ENCODE peak calls at places on chromosomes 4 and X, in four cellular contexts. X is IMR-90, L is H9, C is H1. O is an unnamed sample.

GRCh38 chrX:70998402-70999027 is 67.6 kb upstream of the SLC7A3 start:
- DNase-seq in C (peak), X (peak), L (peak), O (peak)

GRCh38 chr4:8303485-8304281 is 34.1 kb downstream of the HTRA3 start:
- DNase-seq in X (peak), C (peak), L (no peak), O (peak)

GRCh38 chr4:26273308-26273980 is 47.4 kb upstream of the RBPJ start:
- DNase-seq in L (peak), C (no peak), X (no peak), O (peak)

GRCh38 chrX:71871367-71871766 is 39.3 kb upstream of the NHSL2 start:
- DNase-seq in C (no peak), X (peak), L (no peak), O (peak)

GRCh38 chrX:132413459-132413858 is 75.4 kb downstream of the MBNL3 start:
- DNase-seq in L (peak), X (no peak), C (peak), O (peak)

GRCh38 chrX:130975947-130976346 is 72.9 kb upstream of the ENOX2 start:
- DNase-seq in C (peak), X (peak), L (no peak), O (peak)

GRCh38 chr4:4673070-4673469 is 131.2 kb upstream of the STX18 start:
- DNase-seq in L (peak), X (no peak), C (peak), O (peak)

GRCh38 chr4:39205476-39205875 is 23.1 kb downstream of the WDR19 start:
- DNase-seq in L (no peak), X (no peak), C (no peak), O (no peak)

GRCh38 chrX:32408389-32408788 is 803.0 kb downstream of the DMD start:
- DNase-seq in C (no peak), L (no peak), X (no peak), O (peak)

GRCh38 chr4:128393111-128393704 is 105.6 kb upstream of the PGRMC2 start:
- DNase-seq in X (peak), L (no peak), C (no peak), O (no peak)

GRCh38 chrX:110003167-110004156 is 548 bp downstream of the TMEM164 start:
- DNase-seq in X (no peak), L (peak), C (no peak), O (peak)

GRCh38 chr4:14862881-14863280 is 139.4 kb upstream of the CPEB2 start:
- DNase-seq in L (peak), X (no peak), C (no peak), O (no peak)

GRCh38 chrX:38318196-38318595 is 9.1 kb downstream of the RPGR start:
- DNase-seq in L (no peak), X (no peak), C (no peak), O (no peak)

GRCh38 chr4:8639777-8640720 is 47.5 kb downstream of the CPZ start:
- DNase-seq in L (no peak), X (no peak), C (no peak), O (no peak)

GRCh38 chr4:175444512-175444911 is 367.6 kb downstream of the GPM6A start:
- DNase-seq in L (no peak), X (no peak), C (no peak), O (no peak)

GRCh38 chr4:94934201-94934600 is 176.4 kb downstream of the BMPR1B start:
- DNase-seq in L (no peak), C (no peak), X (peak), O (no peak)

GRCh38 chr4:24796632-24797031 is 1.3 kb downstream of the SOD3 start:
- DNase-seq in C (no peak), L (no peak), X (no peak), O (no peak)

GRCh38 chr4:40121515-40121914 is 64.9 kb downstream of the N4BP2 start:
- DNase-seq in X (peak), C (no peak), L (no peak), O (peak)

GRCh38 chr4:1194028-1194900 is 21.9 kb upstream of the SPON2 start:
- DNase-seq in X (peak), L (peak), C (peak), O (no peak)

GRCh38 chr4:109547394-109547793 is 12.7 kb upstream of the MCUB start:
- DNase-seq in L (no peak), C (no peak), X (peak), O (no peak)

GRCh38 chr4:109548655-109549054 is 11.4 kb upstream of the MCUB start:
- DNase-seq in C (no peak), X (peak), L (no peak), O (no peak)

GRCh38 chr4:109554971-109555370 is 5.1 kb upstream of the MCUB start:
- DNase-seq in X (no peak), L (no peak), C (no peak), O (no peak)

GRCh38 chr4:109553130-109553529 is 6.9 kb upstream of the MCUB start:
- DNase-seq in L (no peak), C (no peak), X (no peak), O (no peak)

GRCh38 chr4:109552240-109552639 is 7.8 kb upstream of the MCUB start:
- DNase-seq in X (no peak), L (no peak), C (no peak), O (no peak)
- H3K56ac ChIP-seq in X (no peak), L (no peak), C (no peak), O (no peak)

GRCh38 chr4:56773346-56773745 is 48.2 kb downstream of the SPINK2 start:
- DNase-seq in X (no peak), L (no peak), C (no peak), O (no peak)
- H3K56ac ChIP-seq in X (no peak), L (no peak), C (no peak), O (no peak)

GRCh38 chr4:102285831-102286230 is 59.5 kb downstream of the SLC39A8 start:
- DNase-seq in X (no peak), L (no peak), C (no peak), O (no peak)
- H3K56ac ChIP-seq in X (no peak), L (no peak), C (no peak), O (no peak)

GRCh38 chr4:104735174-104735573 is 240.5 kb upstream of the CXXC4 start:
- DNase-seq in X (no peak), C (no peak), L (no peak), O (no peak)
- H3K56ac ChIP-seq in X (no peak), C (no peak), L (no peak), O (no peak)

GRCh38 chr4:125639182-125639621 is 324.4 kb downstream of the FAT4 start:
- DNase-seq in C (peak), L (peak), X (peak), O (peak)

DNA sequence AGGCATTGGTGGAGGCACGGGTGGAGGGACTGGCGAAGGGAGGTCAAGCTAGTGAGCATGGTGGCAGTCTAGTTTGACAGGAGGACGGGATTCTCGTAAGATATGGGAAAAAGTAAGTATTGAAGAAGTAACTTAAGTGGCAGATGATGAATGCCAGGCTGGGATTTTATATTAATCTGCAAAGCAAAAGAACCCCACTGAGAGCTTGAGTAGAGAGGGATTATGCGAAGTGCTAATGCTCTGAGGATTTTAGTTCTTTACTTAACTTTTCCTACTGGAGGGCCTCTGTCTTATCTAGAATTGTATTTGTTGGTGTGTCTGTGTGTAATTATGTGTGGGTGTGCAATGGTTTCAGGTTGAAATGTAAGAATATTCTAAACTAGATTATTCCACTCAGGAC is 327.9 kb downstream of the FAT4 start:
- DNase-seq in L (no peak), C (no peak), X (no peak), O (no peak)
- H3K56ac ChIP-seq in L (no peak), C (no peak), X (no peak), O (no peak)

GRCh38 chr4:102760645-102761477 is at the start of gene MANBA:
- DNase-seq in X (peak), C (peak), L (peak), O (peak)
- H3K56ac ChIP-seq in X (peak), C (peak), L (no peak), O (peak)

GRCh38 chrX:18753603-18754002 is 46.2 kb downstream of the PPEF1 start:
- DNase-seq in L (no peak), C (no peak), X (no peak), O (no peak)

GRCh38 chrX:18748499-18748898 is 41.1 kb downstream of the PPEF1 start:
- DNase-seq in X (no peak), L (no peak), C (no peak), O (no peak)
- H3K56ac ChIP-seq in X (no peak), L (no peak), C (no peak), O (no peak)

GRCh38 chrX:140503230-140503585 is 1.7 kb downstream of the SOX3 start:
- DNase-seq in X (no peak), C (no peak), L (no peak), O (no peak)

GRCh38 chrX:140501321-140501720 is 3.5 kb downstream of the SOX3 start:
- DNase-seq in X (no peak), L (peak), C (peak), O (peak)

GRCh38 chrX:140502491-140503229 is 2.2 kb downstream of the SOX3 start:
- DNase-seq in C (no peak), L (no peak), X (no peak), O (peak)

GRCh38 chrX:140500427-140500826 is 4.4 kb downstream of the SOX3 start:
- DNase-seq in L (no peak), C (no peak), X (no peak), O (no peak)

DNA sequence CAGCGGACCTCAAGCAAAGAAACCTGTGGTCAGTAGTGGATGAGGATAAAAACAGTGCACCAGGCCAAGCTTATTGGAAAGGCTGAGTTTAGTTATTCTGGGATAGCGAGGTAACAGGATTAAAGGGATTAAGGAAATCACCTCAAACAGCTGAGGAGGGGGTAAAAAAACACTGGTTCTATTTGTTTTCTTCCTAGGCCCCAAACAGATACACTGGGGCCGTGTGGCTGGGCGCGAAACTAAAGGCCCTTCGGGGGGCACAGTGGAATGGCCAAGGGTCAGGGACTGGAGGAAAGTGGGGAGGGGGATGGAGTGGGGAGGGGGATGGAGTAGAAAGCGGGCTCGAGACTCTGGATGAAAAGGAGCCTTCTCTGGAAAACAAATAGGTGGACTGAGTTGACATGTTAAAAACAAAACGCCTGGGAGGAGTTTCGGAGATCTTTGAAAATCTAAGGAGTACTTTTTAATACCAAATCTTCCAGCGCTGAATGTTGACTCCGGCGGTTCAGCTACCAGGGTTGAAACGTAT is 2.9 kb downstream of the SOX3 start:
- DNase-seq in C (no peak), X (no peak), L (peak), O (peak)
- H3K56ac ChIP-seq in C (no peak), X (no peak), L (no peak), O (no peak)

DNA sequence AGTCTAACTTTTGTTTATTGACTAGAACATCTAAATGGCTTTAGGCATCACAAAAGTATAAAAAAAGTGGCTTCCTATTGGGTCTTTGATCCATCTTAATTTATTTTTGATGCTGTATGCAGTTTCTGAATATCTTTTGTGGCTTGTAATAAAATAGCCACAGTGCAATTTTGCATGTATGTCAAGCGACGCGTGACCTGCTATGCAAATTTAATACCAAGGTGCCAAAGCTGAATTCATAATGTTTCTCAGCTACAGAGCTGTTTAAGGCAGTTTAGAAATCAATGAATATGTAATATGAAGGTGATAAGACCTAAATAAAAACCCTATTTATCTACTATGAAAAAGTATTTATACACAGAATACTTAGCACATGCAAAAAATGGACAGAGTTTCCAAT is 197.8 kb downstream of the AFF2 start:
- DNase-seq in X (no peak), L (no peak), C (no peak), O (no peak)
- H3K56ac ChIP-seq in X (no peak), L (no peak), C (no peak), O (no peak)

O was measured in mesendoderm.